ENCODE peak calls at places on chromosomes 3 and 15, in five cellular contexts. D is ovary; C is astrocyte; L is neuronal stem cell; A is CD8-positive, alpha-beta memory T cell. J is an unnamed sample.
A peak's percentile ranks its signal among the peaks of the same experiment; 100 is the strongest.

GRCh38 chr15:77580991-77581682 is 51.6 kb downstream of the LINGO1 start:
- DNase-seq in D (no peak), C (no peak), L (no peak), A (no peak), J (no peak)

GRCh38 chr15:83656943-83657528 is 3.1 kb downstream of the ADAMTSL3 start:
- DNase-seq in D (no peak), C (no peak), L (no peak), A (no peak), J (no peak)

GRCh38 chr3:191809326-191809949 is 348.5 kb downstream of the PYDC2 start:
- DNase-seq in D (no peak), C (no peak), L (no peak), A (no peak), J (no peak)

GRCh38 chr15:52556524-52556923 is 12.3 kb downstream of the ARPP19 start:
- DNase-seq in D (no peak), C (no peak), L (no peak), A (no peak), J (no peak)

GRCh38 chr15:63514533-63514943 is 10.1 kb downstream of the USP3 start:
- DNase-seq in D (no peak), C (peak; percentile 71), L (no peak), A (no peak), J (peak; percentile 29)

GRCh38 chr3:128266453-128266852 is 113.2 kb downstream of the EEFSEC start:
- DNase-seq in D (no peak), C (no peak), L (no peak), A (no peak), J (no peak)

GRCh38 chr3:111246967-111247760 is 175.5 kb downstream of the NECTIN3 start:
- DNase-seq in D (no peak), C (peak; percentile 83), L (no peak), A (no peak), J (no peak)

GRCh38 chr15:69997701-69998273 is 99.9 kb downstream of the TLE3 start:
- DNase-seq in D (no peak), C (peak; percentile 53), L (no peak), A (no peak), J (no peak)

GRCh38 chr3:139646505-139646904 is 31.3 kb downstream of the NMNAT3 start:
- DNase-seq in D (no peak), C (no peak), L (no peak), A (no peak), J (no peak)

GRCh38 chr3:13647314-13648059 is 98.6 kb downstream of the FBLN2 start:
- DNase-seq in D (no peak), C (peak; percentile 39), L (no peak), A (no peak), J (no peak)

GRCh38 chr3:134033315-134033996 is 3.7 kb upstream of the SLCO2A1 start:
- DNase-seq in D (no peak), C (no peak), L (no peak), A (no peak), J (peak; percentile 87)

GRCh38 chr3:65884072-65884471 is 154.6 kb downstream of the MAGI1 start:
- DNase-seq in D (no peak), C (peak; percentile 11), L (no peak), A (no peak), J (no peak)

GRCh38 chr3:20185364-20185732 is 658 bp downstream of the SGO1 start:
- DNase-seq in D (no peak), C (peak; percentile 6), L (no peak), A (peak; percentile 26), J (no peak)

GRCh38 chr15:44075535-44075934 is 119.5 kb downstream of the FRMD5 start:
- DNase-seq in D (no peak), C (peak; percentile 89), L (no peak), A (no peak), J (no peak)

GRCh38 chr3:189195302-189195701 is 23.5 kb downstream of the TPRG1 start:
- DNase-seq in D (no peak), C (peak; percentile 16), L (no peak), A (no peak), J (no peak)

GRCh38 chr3:122974764-122975162 is 52.8 kb downstream of the SEMA5B start:
- DNase-seq in D (peak; percentile 66), C (peak; percentile 65), L (no peak), A (no peak), J (no peak)

DNA sequence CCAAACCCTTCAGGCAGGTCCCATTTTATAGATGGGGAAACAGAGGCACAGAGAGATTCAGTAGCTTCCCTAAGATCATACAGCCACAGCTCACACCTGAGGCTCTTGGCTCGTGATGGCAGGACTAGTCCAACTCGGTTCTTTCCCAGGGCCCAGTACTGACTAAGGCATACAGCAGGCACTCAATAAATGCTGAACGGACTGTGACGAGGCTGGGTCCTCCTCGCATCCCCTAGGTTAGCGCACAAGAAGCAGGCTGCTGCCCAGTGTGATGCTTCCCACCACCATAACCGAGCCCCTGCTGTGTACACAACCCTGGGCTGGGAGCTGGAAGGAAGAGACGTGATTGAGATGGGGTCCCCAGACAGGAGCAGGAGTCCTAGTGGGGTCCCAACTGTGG is 24.9 kb downstream of the PLXND1 start:
- DNase-seq in D (no peak), C (no peak), L (no peak), A (no peak), J (no peak)
- H3K36me3 ChIP-seq in D (no peaks in the 10 kb centered on the region), C (no peaks in the 10 kb centered on the region), L (peaks cover 44% of the 10 kb centered on the region), A (no peaks in the 10 kb centered on the region), J (peaks cover 52% of the 10 kb centered on the region)

DNA sequence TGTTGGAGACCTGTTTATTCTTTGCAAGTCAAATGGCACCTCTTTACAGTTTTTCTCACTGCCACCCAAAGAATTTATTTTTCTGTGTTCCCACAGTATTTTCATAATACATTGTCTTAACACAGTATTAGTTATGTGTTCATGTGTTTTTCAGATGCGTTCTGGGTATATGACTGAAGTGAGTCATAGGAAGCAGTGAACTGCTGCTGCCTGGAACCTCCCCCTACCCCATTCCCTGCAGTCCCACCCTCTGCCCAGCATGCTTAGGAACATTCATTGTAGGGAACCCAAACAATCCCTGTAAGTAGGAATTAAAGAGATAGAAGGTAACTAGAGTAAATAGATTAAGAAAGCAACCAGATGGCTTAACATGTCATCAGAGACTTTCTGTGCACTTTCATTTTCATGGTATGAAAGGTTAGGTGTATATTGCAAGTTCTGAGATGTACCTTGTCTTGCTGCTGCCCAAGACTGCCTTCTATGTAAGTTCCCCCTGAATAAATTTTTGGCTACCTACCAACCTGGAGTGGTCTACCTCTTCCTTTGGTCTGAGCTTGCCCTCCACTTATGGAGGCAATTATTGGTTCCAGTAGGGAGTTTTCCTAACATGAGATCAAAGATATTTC is 21.9 kb upstream of the SQOR start:
- DNase-seq in D (no peak), C (no peak), L (no peak), A (no peak), J (peak; percentile 14)
- H3K4me3 ChIP-seq in D (no peak overlapping the region), C (no peak overlapping the region), L (no peak overlapping the region), A (no peak overlapping the region), J (no peak overlapping the region)

DNA sequence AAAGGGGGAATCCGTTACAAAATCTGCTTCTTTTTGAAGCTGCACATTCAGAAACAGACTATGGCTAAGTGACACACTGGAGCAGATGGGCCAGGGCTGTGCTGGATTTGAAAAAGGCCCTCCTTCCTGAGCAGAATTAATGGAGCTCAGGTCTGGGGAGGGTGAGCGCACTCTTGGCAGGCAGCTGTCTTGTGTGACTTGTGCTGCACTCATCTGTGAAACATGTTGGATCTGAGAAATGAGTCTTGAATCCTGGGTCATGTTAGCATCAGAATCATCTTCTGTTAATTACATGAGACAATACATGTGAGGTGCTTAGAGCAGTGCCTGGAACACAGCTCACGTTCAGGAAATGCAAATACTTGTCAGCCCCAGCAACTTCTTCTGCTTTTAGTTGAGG is 219.6 kb downstream of the THSD4 start:
- DNase-seq in D (no peak), C (no peak), L (no peak), A (no peak), J (no peak)
- H3K36me3 ChIP-seq in D (no peaks in the 10 kb centered on the region), C (no peaks in the 10 kb centered on the region), L (no peaks in the 10 kb centered on the region), A (no peaks in the 10 kb centered on the region), J (no peaks in the 10 kb centered on the region)

GRCh38 chr3:15521573-15521965 is at the start of gene COLQ:
- DNase-seq in D (peak; percentile 41), C (no peak), L (no peak), A (no peak), J (no peak)
- H3K4me3 ChIP-seq in D (no peak within 1 kb of the TSS), C (no peak within 1 kb of the TSS), L (no peak within 1 kb of the TSS), A (peak within 1 kb of the TSS; percentile 13), J (no peak within 1 kb of the TSS)

J was measured in esophagus muscularis mucosa.